ENCODE peak calls at places on chromosomes 5 and 9, in nine cellular contexts. T is A549, W is stomach, U is sigmoid colon, J is suprapubic skin, I is transverse colon, B is GM12878, L is tibial nerve, C is H1. F is an unnamed sample.

GRCh38 chr5:151383011-151383410 is 35.7 kb upstream of the SLC36A2 start:
- DNase-seq in J (no peak), U (no peak), L (no peak), T (no peak), W (no peak), C (no peak), B (no peak), I (no peak), F (no peak)

GRCh38 chr5:76385540-76385939 is 17.5 kb upstream of the IQGAP2 start:
- DNase-seq in T (no peak), I (no peak), L (no peak), J (no peak), C (no peak), U (no peak), W (no peak), B (no peak), F (no peak)

GRCh38 chr9:127585161-127585750 is 26.8 kb upstream of the STXBP1 start:
- DNase-seq in J (no peak), L (no peak), C (no peak), U (no peak), B (no peak), W (no peak), T (no peak), I (no peak), F (no peak)

GRCh38 chr5:151480859-151481258 is 33.5 kb downstream of the SLC36A1 start:
- DNase-seq in U (no peak), T (no peak), J (no peak), L (no peak), C (no peak), I (no peak), W (no peak), B (no peak), F (no peak)

GRCh38 chr9:101527066-101527465 is 6.6 kb upstream of the RNF20 start:
- DNase-seq in B (no peak), W (no peak), I (no peak), J (no peak), C (no peak), U (no peak), T (no peak), L (no peak), F (no peak)

GRCh38 chr5:1509346-1510085 is 14.2 kb downstream of the LPCAT1 start:
- DNase-seq in W (peak; percentile 22), L (no peak), C (no peak), I (no peak), T (no peak), U (peak; percentile 52), J (peak; percentile 39), B (no peak), F (peak; percentile 17)

GRCh38 chr9:5388026-5388806 is 48.5 kb upstream of the RLN1 start:
- DNase-seq in J (no peak), W (no peak), B (no peak), L (no peak), T (no peak), I (no peak), C (no peak), U (no peak), F (no peak)

GRCh38 chr5:134135091-134135655 is 20.7 kb downstream of the TCF7 start:
- DNase-seq in I (peak; percentile 1), U (peak; percentile 11), L (no peak), B (no peak), C (no peak), W (no peak), T (no peak), J (no peak), F (peak; percentile 4)

GRCh38 chr5:10286552-10287227 is 21.0 kb downstream of the CMBL start:
- DNase-seq in U (peak; percentile 76), C (no peak), J (no peak), T (no peak), B (no peak), W (no peak), I (no peak), L (no peak), F (peak; percentile 52)

GRCh38 chr5:142323480-142324376 is 1.1 kb downstream of the SPRY4 start:
- DNase-seq in T (peak; percentile 15), I (peak; percentile 77), J (no peak), C (no peak), B (no peak), W (peak; percentile 44), U (peak; percentile 67), L (peak; percentile 21), F (peak; percentile 22)

GRCh38 chr5:54390015-54390414 is 65.5 kb upstream of the HSPB3 start:
- DNase-seq in B (no peak), L (peak; percentile 23), T (peak; percentile 24), W (no peak), J (no peak), C (no peak), U (no peak), I (peak; percentile 14), F (no peak)

GRCh38 chr5:89698028-89698427 is 711.5 kb downstream of the CETN3 start:
- DNase-seq in U (no peak), C (no peak), L (no peak), B (no peak), W (no peak), I (no peak), T (no peak), J (no peak), F (no peak)

GRCh38 chr9:106888992-106889631 is 26.1 kb downstream of the ZNF462 start:
- DNase-seq in W (no peak), J (no peak), C (no peak), B (no peak), L (no peak), T (no peak), U (no peak), I (no peak), F (no peak)

GRCh38 chr5:60598424-60598823 is 101.5 kb downstream of the DEPDC1B start:
- DNase-seq in C (no peak), W (no peak), U (no peak), B (no peak), J (no peak), L (no peak), I (no peak), T (no peak), F (no peak)

GRCh38 chr9:2676466-2676865 is 40.8 kb upstream of the KCNV2 start:
- DNase-seq in I (no peak), L (no peak), W (peak; percentile 41), U (no peak), T (no peak), C (no peak), J (no peak), B (no peak), F (no peak)

GRCh38 chr5:39273314-39273954 is 54.1 kb upstream of the FYB1 start:
- DNase-seq in I (no peak), C (no peak), W (no peak), B (no peak), U (no peak), L (no peak), J (no peak), T (no peak), F (no peak)

GRCh38 chr9:75892168-75892901 is 1.9 kb downstream of the PCSK5 start:
- DNase-seq in W (no peak), L (peak; percentile 18), C (no peak), T (peak; percentile 35), I (peak; percentile 70), B (no peak), U (peak; percentile 71), J (peak; percentile 67), F (peak; percentile 77)
- TF ChIP-seq EP300 in W (no peak), L (no peak), C (no peak), T (no peak), I (no peak), B (no peak), U (no peak), J (no peak), F (no peak)

GRCh38 chr9:113503613-113504230 is 40.2 kb downstream of the RGS3 start:
- DNase-seq in C (no peak), I (no peak), U (no peak), J (no peak), W (no peak), T (no peak), B (no peak), L (no peak), F (no peak)

GRCh38 chr9:113504725-113505590 is 41.4 kb downstream of the RGS3 start:
- DNase-seq in T (no peak), L (no peak), J (no peak), C (no peak), W (no peak), U (no peak), I (peak; percentile 68), B (no peak), F (no peak)

GRCh38 chr9:113501821-113502220 is 38.3 kb downstream of the RGS3 start:
- DNase-seq in C (no peak), W (no peak), I (no peak), J (no peak), L (no peak), B (no peak), T (no peak), U (no peak), F (no peak)

GRCh38 chr9:113502427-113503008 is 39.0 kb downstream of the RGS3 start:
- DNase-seq in T (no peak), L (no peak), B (no peak), C (no peak), J (no peak), I (no peak), U (no peak), W (no peak), F (no peak)

GRCh38 chr9:113503131-113503541 is 39.6 kb downstream of the RGS3 start:
- DNase-seq in T (no peak), L (no peak), U (no peak), W (no peak), B (no peak), J (no peak), I (no peak), C (no peak), F (no peak)
- TF ChIP-seq POLR2A in T (no peak), L (no peak), U (no peak), W (no peak), B (no peak), J (no peak), I (no peak), C (no peak), F (no peak)

DNA sequence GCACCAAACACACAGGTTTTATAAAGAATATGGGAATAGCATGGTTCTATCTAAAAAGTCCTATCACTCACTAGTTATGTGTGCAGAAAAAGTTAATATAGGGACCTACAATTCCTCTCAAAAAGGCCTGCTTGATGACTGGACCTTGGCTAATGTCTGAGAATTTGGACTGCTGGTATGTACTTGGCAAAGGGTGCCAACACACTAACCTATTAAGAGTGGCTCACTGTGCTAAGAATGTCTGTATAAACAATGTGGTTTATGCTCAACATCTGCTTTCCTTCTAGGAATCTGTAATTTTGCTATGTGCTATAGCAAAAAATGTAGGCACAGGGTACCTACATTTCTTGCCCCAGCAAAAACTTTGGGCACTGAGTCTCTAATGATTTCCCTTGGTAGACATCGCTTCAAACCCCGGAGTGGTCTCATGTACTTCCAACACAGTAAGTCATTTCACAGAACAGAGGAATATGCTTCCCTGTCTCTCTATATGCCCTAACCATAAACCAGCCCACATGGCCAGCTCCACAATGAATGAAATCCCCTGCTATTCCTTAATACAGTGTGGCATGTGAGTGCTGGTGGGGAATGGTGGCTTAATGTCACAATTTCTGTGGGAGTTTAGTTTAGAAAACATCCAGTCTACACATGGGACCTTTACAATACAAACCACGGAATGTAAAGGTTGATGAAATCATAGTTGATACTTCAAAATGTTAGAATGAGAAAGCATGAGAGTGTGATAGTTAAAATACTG is 101.7 kb downstream of the UBAP2 start:
- DNase-seq in I (no peak), C (no peak), W (no peak), J (no peak), U (no peak), B (no peak), T (no peak), L (no peak), F (no peak)
- TF ChIP-seq EP300 in I (no peak), C (no peak), W (no peak), J (no peak), U (peak; percentile 17), B (no peak), T (peak; percentile 25), L (no peak), F (no peak)

GRCh38 chr5:52580921-52581320 is 206.8 kb upstream of the ITGA1 start:
- DNase-seq in C (no peak), U (no peak), I (no peak), B (no peak), T (no peak), L (no peak), J (no peak), W (peak; percentile 32), F (no peak)
- TF ChIP-seq POLR2A in C (no peak), U (no peak), I (no peak), B (no peak), T (no peak), L (no peak), J (no peak), W (no peak), F (no peak)

F was measured in ovary.